ENCODE peak calls at places on chromosomes 6 and 20, in nine cellular contexts. I is HepG2, S is A549, X is lower leg skin, O is tibial nerve, Y is IMR-90, U is ovary, B is NB4, V is breast epithelium. R is an unnamed sample.

GRCh38 chr6:23228439-23229024 is 659.2 kb downstream of the HDGFL1 start:
- DNase-seq in I (no peak), S (no peak), X (no peak), O (no peak), Y (peak; percentile 35), U (no peak), B (no peak), V (no peak), R (no peak)

GRCh38 chr20:48283470-48284110 is 498.3 kb upstream of the SULF2 start:
- DNase-seq in I (peak; percentile 82), S (no peak), X (peak; percentile 26), O (peak; percentile 33), Y (peak; percentile 93), U (no peak), B (no peak), V (peak; percentile 86), R (peak; percentile 47)

GRCh38 chr20:2937902-2938301 is 64.6 kb downstream of the PTPRA start:
- DNase-seq in I (no peak), S (no peak), X (no peak), O (no peak), Y (no peak), U (no peak), B (no peak), V (no peak), R (no peak)

GRCh38 chr6:139373154-139373927 is 1.1 kb downstream of the CITED2 start:
- DNase-seq in I (peak; percentile 50), S (peak; percentile 6), X (peak; percentile 41), O (peak; percentile 32), Y (peak; percentile 40), U (peak; percentile 75), B (peak; percentile 81), V (peak; percentile 39), R (peak; percentile 61)

GRCh38 chr6:150756170-150756569 is 109.3 kb upstream of the MTHFD1L start:
- DNase-seq in I (no peak), S (no peak), X (no peak), O (no peak), Y (no peak), U (no peak), B (no peak), V (no peak), R (no peak)

GRCh38 chr6:44004625-44005506 is 122.4 kb downstream of the MRPL14 start:
- DNase-seq in I (no peak), S (no peak), X (no peak), O (no peak), Y (peak; percentile 33), U (no peak), B (peak; percentile 67), V (no peak), R (peak; percentile 57)

GRCh38 chr6:797479-798077 is 104.6 kb upstream of the EXOC2 start:
- DNase-seq in I (peak; percentile 45), S (peak; percentile 7), X (peak; percentile 46), O (peak; percentile 73), Y (peak; percentile 67), U (no peak), B (peak; percentile 61), V (peak; percentile 35), R (peak; percentile 35)

GRCh38 chr6:127404133-127404532 is 55.1 kb downstream of the KIAA0408 start:
- DNase-seq in I (no peak), S (no peak), X (no peak), O (no peak), Y (no peak), U (no peak), B (no peak), V (no peak), R (no peak)

DNA sequence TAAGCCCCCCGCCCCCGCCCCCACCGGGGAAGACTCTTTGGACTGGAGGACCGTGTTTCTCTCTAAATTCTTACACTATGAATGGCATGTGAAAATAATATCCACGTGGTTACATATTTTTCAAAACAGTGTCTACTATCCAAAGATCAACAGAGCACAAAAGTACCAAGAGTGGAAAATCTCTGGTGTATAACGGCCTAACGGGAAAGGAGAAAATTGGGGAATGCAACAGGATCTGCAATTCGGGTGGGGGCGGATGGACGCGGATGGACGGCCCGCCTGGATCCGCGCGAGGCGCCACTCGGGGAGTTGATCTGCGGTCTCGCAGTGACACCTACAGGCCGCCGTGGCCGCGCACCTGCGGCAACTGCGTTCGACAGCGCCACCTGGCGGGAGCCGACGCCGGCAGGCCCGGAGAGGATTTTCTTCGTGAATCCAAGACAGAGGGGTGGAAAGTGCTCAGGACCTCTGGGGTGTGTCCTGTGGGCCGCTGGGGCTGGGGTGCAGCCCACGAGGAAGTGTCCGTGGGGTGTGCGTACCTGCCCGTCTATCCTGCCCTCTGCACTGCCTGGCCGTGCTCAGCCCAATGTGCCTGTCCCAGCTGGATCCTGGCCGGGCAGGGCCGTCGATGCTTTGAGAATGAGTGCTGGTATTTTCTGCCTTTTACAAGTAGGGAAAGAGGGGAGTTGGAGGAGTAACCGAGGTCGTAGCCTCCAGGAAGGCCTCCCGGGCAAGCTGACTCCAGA is 18.6 kb downstream of the ANKRD60 start:
- DNase-seq in I (peak; percentile 68), S (peak; percentile 80), X (peak; percentile 64), O (peak; percentile 83), Y (peak; percentile 65), U (peak; percentile 93), B (peak; percentile 80), V (peak; percentile 60), R (peak; percentile 79)
- TF ChIP-seq CTCF in I (peak; percentile 100), S (peak; percentile 100), X (no peak), O (peak; percentile 100), Y (peak; percentile 100), U (peak; percentile 100), B (peak; percentile 100), V (peak; percentile 98), R (peak; percentile 100)

DNA sequence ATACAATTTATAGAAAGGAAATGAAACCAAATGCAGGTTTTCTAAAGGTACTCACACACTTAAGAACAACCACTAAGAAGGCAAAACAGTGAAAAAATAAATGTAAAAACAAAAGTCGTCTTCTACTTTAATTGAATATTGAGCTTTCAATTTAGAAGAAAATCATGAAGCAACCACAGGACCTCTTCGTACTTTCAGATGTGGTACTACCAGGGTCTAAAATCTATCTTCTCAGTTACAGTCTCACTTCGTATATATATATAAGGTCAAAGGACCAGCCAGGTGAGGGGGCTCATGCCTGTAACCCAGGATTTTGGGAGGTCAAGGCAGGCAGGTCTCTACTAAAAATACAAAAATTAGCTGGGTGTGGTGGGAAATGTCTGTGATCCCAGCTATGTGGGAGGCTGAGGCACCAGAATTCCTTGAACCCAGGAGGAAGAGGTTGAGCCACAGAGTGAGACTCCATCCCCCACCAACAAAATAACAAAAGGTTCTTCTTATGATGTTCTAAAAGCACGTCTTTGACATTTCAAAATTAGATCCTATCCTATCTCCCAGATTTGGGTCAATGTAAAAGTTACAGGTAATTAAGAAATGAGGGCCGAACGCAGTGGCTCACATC is 12.5 kb downstream of the ROMO1 start:
- DNase-seq in I (no peak), S (no peak), X (no peak), O (no peak), Y (no peak), U (no peak), B (no peak), V (no peak), R (no peak)
- TF ChIP-seq POLR2A in I (no peak), S (no peak), X (no peak), O (no peak), Y (no peak), U (no peak), B (no peak), V (no peak), R (no peak)

DNA sequence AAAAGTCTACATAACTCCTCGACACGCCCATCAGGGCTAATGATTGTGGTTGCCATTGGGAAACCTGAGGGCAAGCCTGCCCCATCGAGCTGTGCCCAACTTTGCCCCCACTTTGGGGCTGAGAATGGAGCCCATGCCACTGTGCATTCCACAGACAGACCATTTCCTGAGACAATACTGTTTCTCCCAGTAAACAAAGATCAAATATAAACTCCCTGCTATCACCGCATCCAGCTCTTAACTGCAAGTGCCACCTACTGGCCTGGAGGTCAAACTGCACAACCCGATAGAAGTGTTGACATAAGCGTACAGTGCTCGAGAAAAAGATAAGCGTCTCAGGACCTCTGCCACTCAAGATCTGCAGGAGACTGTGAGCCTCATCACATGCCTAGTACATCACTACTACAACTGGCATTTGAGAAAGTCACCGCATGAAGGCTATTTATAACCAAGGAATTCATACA is 4.7 kb upstream of the DEFB126 start:
- DNase-seq in I (peak; percentile 54), S (peak; percentile 34), X (no peak), O (no peak), Y (no peak), U (no peak), B (peak; percentile 44), V (no peak), R (no peak)
- TF ChIP-seq CTCF in I (peak; percentile 84), S (peak; percentile 28), X (no peak), O (no peak), Y (no peak), U (no peak), B (peak; percentile 61), V (no peak), R (no peak)

GRCh38 chr6:32190946-32191677 is 1.1 kb upstream of the PBX2 start:
- DNase-seq in I (no peak), S (no peak), X (no peak), O (no peak), Y (no peak), U (peak; percentile 38), B (no peak), V (no peak), R (no peak)

GRCh38 chr6:32190054-32190945 is at the start of gene PBX2:
- DNase-seq in I (peak; percentile 87), S (peak; percentile 53), X (peak; percentile 94), O (peak; percentile 97), Y (peak; percentile 89), U (peak; percentile 91), B (peak; percentile 97), V (peak; percentile 92), R (peak; percentile 95)

GRCh38 chr6:32194388-32194787 is 1.9 kb upstream of the GPSM3 start:
- DNase-seq in I (no peak), S (no peak), X (no peak), O (no peak), Y (no peak), U (no peak), B (no peak), V (no peak), R (no peak)

GRCh38 chr6:32191696-32192607 is 491 bp downstream of the GPSM3 start:
- DNase-seq in I (no peak), S (no peak), X (no peak), O (no peak), Y (no peak), U (no peak), B (no peak), V (no peak), R (peak; percentile 27)

GRCh38 chr6:32192608-32193039 is at the start of gene GPSM3:
- DNase-seq in I (no peak), S (no peak), X (no peak), O (no peak), Y (peak; percentile 36), U (peak; percentile 60), B (peak; percentile 91), V (no peak), R (no peak)
- TF ChIP-seq POLR2A in I (no peak), S (no peak), X (no peak), O (no peak), Y (no peak), U (no peak), B (peak; percentile 59), V (no peak), R (no peak)

GRCh38 chr6:148289153-148289552 is 53.5 kb upstream of the SASH1 start:
- DNase-seq in I (no peak), S (no peak), X (no peak), O (no peak), Y (no peak), U (no peak), B (no peak), V (no peak), R (no peak)
- TF ChIP-seq CTCF in I (no peak), S (no peak), X (no peak), O (no peak), Y (no peak), U (no peak), B (no peak), V (no peak), R (no peak)